ENCODE peak calls at places on chromosome 10, in seven cellular contexts. Z is IMR-90, M is mesendoderm, D is neuronal stem cell, Y is H9, E is H1, I is trophoblast cell. P is an unnamed sample.
A peak's percentile ranks its signal among the peaks of the same experiment; 100 is the strongest.

GRCh38 chr10:129764011-129764900 is 199.8 kb downstream of the EBF3 start:
- DNase-seq in Y (peak; percentile 12), Z (no peak), I (no peak), E (no peak), D (no peak), M (no peak), P (no peak)

GRCh38 chr10:70743879-70744278 is 41.3 kb downstream of the TBATA start:
- DNase-seq in Y (no peak), I (no peak), M (no peak), Z (no peak), D (no peak), E (no peak), P (no peak)

GRCh38 chr10:11236234-11236633 is 218.6 kb downstream of the CELF2 start:
- DNase-seq in D (no peak), Y (no peak), M (no peak), Z (peak; percentile 4), E (no peak), I (no peak), P (peak; percentile 26)

GRCh38 chr10:12369982-12370381 is 20.6 kb downstream of the CAMK1D start:
- DNase-seq in I (no peak), D (no peak), Z (no peak), E (no peak), Y (no peak), M (peak; percentile 61), P (no peak)

GRCh38 chr10:86795353-86795752 is 38.9 kb downstream of the BMPR1A start:
- DNase-seq in Y (no peak), I (peak; percentile 23), Z (peak; percentile 89), E (no peak), M (peak; percentile 94), D (peak; percentile 64), P (peak; percentile 77)

GRCh38 chr10:35398355-35398754 is 62.0 kb downstream of the CCNY start:
- DNase-seq in I (no peak), D (no peak), Z (peak; percentile 57), M (no peak), E (no peak), Y (no peak), P (no peak)

GRCh38 chr10:75400163-75400768 is 1.3 kb downstream of the ZNF503 start:
- DNase-seq in M (no peak), E (no peak), D (no peak), I (no peak), Y (no peak), Z (no peak), P (peak; percentile 63)

GRCh38 chr10:132156382-132156781 is 30.4 kb upstream of the DPYSL4 start:
- DNase-seq in Y (no peak), M (no peak), Z (no peak), I (no peak), D (no peak), E (no peak), P (no peak)

GRCh38 chr10:71728218-71728737 is 8.7 kb upstream of the C10orf105 start:
- DNase-seq in I (no peak), M (no peak), Z (no peak), Y (no peak), D (no peak), E (no peak), P (no peak)

GRCh38 chr10:109668703-109669102 is 254.6 kb downstream of the XPNPEP1 start:
- DNase-seq in Z (no peak), M (no peak), I (no peak), Y (no peak), E (no peak), D (no peak), P (no peak)

GRCh38 chr10:50367732-50368131 is 116.4 kb upstream of the ASAH2 start:
- DNase-seq in M (peak; percentile 72), Z (peak; percentile 54), Y (peak; percentile 33), E (no peak), D (no peak), I (peak; percentile 56), P (peak; percentile 42)

GRCh38 chr10:48932831-48933670 is 6.6 kb downstream of the LRRC18 start:
- DNase-seq in Z (no peak), D (no peak), E (no peak), Y (peak; percentile 13), M (no peak), I (no peak), P (no peak)

GRCh38 chr10:83179371-83179770 is 959.9 kb upstream of the GHITM start:
- DNase-seq in E (no peak), D (no peak), M (no peak), Y (no peak), Z (no peak), I (no peak), P (no peak)

GRCh38 chr10:80545258-80545881 is 7.7 kb downstream of the SH2D4B start:
- DNase-seq in I (no peak), M (no peak), Y (no peak), Z (no peak), D (no peak), E (no peak), P (no peak)

DNA sequence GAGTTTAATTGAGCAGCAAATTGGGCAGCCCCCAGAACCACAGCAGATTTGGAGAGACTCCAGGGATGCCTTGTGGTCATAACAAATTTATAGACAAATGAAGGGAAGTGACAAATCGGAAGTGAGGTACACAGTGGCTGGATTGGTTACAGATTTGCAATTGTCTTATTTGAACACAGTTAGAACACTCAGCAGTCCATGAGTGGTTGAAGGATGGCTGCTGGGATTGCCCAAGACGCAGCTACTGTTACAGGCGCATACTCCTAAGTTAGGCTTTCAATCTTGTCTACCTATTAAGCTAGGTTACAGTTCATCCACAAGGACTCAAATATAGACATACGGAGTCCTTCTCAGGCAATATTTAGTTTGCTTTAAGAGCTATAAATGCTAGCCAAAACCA is 7.4 kb downstream of the ACADSB start:
- DNase-seq in Y (no peak), M (no peak), D (no peak), Z (no peak), I (no peak), E (no peak), P (no peak)
- H2AK5ac ChIP-seq in Y (no peak overlapping the region), M (no peak overlapping the region), D (no peak overlapping the region), Z (no peak overlapping the region), I (no peak overlapping the region), E (no peak overlapping the region), P (no peak overlapping the region)

DNA sequence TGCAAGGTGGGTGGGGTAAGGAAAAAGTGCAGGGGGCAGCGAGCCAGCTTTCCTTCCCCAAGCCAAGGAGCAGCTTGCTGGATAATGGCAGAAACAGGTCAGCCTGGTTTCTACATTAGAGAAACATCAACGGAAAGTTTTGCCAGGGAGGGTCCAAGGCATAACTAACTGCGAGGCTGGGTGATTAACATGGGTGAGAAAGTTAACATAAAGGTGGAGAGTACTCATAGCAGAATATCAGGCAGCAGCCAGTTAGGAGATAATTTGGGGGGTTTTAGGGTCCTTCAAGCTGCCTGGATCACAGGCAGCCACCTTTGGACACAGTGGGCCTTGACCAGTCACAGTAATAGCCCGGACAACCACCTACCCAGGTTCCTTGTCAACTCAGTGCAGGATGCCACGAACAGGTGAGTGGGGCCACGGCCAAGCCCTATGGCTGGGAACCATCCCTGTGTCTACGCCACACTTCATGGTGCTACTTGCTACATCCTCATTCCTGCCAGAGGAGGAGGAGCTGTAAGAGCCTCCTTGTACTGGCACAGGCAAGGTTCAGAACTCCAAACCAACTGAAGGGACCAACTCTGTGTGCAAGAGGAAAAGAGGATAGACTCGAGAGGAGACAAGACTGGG is 20.1 kb downstream of the ITPRIP start:
- DNase-seq in M (no peak), D (no peak), I (peak; percentile 50), Y (no peak), E (no peak), Z (no peak), P (no peak)
- H3K4me1 ChIP-seq in M (peaks cover 17% of the 10 kb centered on the region), D (peaks cover 5% of the 10 kb centered on the region), I (peaks cover 17% of the 10 kb centered on the region), Y (peaks cover 18% of the 10 kb centered on the region), E (peaks cover 38% of the 10 kb centered on the region), Z (peaks cover 41% of the 10 kb centered on the region), P (peaks cover 32% of the 10 kb centered on the region)

GRCh38 chr10:53547364-53547763 is 774.8 kb upstream of the MBL2 start:
- DNase-seq in I (no peak), M (no peak), E (no peak), Y (no peak), Z (no peak), D (no peak), P (no peak)
- H2AK5ac ChIP-seq in I (no peak overlapping the region), M (no peak overlapping the region), E (no peak overlapping the region), Y (no peak overlapping the region), Z (no peak overlapping the region), D (no peak overlapping the region), P (no peak overlapping the region)

GRCh38 chr10:91924212-91925021 is 847 bp downstream of the BTAF1 start:
- DNase-seq in M (no peak), Y (no peak), I (peak; percentile 58), Z (peak; percentile 10), D (no peak), E (no peak), P (peak; percentile 58)
- H3K4me1 ChIP-seq in M (no peaks in the 10 kb centered on the region), Y (no peaks in the 10 kb centered on the region), I (peaks cover 4% of the 10 kb centered on the region), Z (no peaks in the 10 kb centered on the region), D (peaks cover 3% of the 10 kb centered on the region), E (no peaks in the 10 kb centered on the region), P (peaks cover 2% of the 10 kb centered on the region)

P was measured in mesenchymal stem cell.